ENCODE peak calls at places on chromosomes 5 and 9, in five cellular contexts. I is heart left ventricle; X is Peyer's patch; P is CD4-positive, alpha-beta memory T cell; U is WERI-Rb-1. O is an unnamed sample.
A peak's percentile ranks its signal among the peaks of the same experiment; 100 is the strongest.

GRCh38 chr9:11749396-11749795 is 943.8 kb upstream of the TYRP1 start:
- DNase-seq in I (no peak), X (no peak), P (no peak), U (peak; percentile 63), O (no peak)

GRCh38 chr5:1669276-1670155 is 130.1 kb downstream of the MRPL36 start:
- DNase-seq in I (peak; percentile 14), X (no peak), P (no peak), U (no peak), O (no peak)

GRCh38 chr5:149416977-149417713 is 38.1 kb upstream of the IL17B start:
- DNase-seq in I (no peak), X (no peak), P (no peak), U (no peak), O (no peak)

GRCh38 chr5:79002374-79002773 is 17.3 kb upstream of the ARSB start:
- DNase-seq in I (no peak), X (no peak), P (no peak), U (no peak), O (no peak)

GRCh38 chr9:3674561-3674960 is 148.8 kb upstream of the RFX3 start:
- DNase-seq in I (no peak), X (no peak), P (no peak), U (no peak), O (no peak)

GRCh38 chr9:136326061-136326776 is 1.1 kb upstream of the GPSM1 start:
- DNase-seq in I (peak; percentile 64), X (no peak), P (no peak), U (no peak), O (no peak)

GRCh38 chr5:173973614-173973969 is 15.4 kb upstream of the C5orf47 start:
- DNase-seq in I (no peak), X (peak; percentile 57), P (no peak), U (no peak), O (no peak)

GRCh38 chr5:10275460-10275859 is 25.4 kb downstream of the CCT5 start:
- DNase-seq in I (no peak), X (no peak), P (no peak), U (no peak), O (no peak)

GRCh38 chr5:124650960-124651662 is 95.3 kb downstream of the ZNF608 start:
- DNase-seq in I (no peak), X (no peak), P (no peak), U (no peak), O (no peak)

GRCh38 chr9:126536836-126537465 is 76.8 kb upstream of the LMX1B start:
- DNase-seq in I (no peak), X (no peak), P (no peak), U (no peak), O (no peak)

GRCh38 chr5:79702606-79703380 is 13.2 kb downstream of the CMYA5 start:
- DNase-seq in I (no peak), X (no peak), P (peak; percentile 31), U (peak; percentile 33), O (peak; percentile 37)

GRCh38 chr5:55800924-55801323 is 50.2 kb upstream of the IL31RA start:
- DNase-seq in I (no peak), X (no peak), P (peak; percentile 41), U (no peak), O (no peak)

GRCh38 chr5:132427285-132428146 is 58.0 kb downstream of the SLC22A5 start:
- DNase-seq in I (no peak), X (peak; percentile 91), P (peak; percentile 78), U (no peak), O (peak; percentile 64)

GRCh38 chr5:136382071-136382470 is 16.7 kb upstream of the TRPC7 start:
- DNase-seq in I (no peak), X (no peak), P (no peak), U (no peak), O (no peak)

GRCh38 chr5:108481355-108481931 is 99.5 kb upstream of the FBXL17 start:
- DNase-seq in I (no peak), X (no peak), P (no peak), U (peak; percentile 11), O (no peak)

GRCh38 chr9:93001036-93001435 is 53.7 kb downstream of the FGD3 start:
- DNase-seq in I (no peak), X (no peak), P (peak; percentile 55), U (no peak), O (no peak)

GRCh38 chr5:102196481-102196880 is 99.6 kb downstream of the SLCO4C1 start:
- DNase-seq in I (no peak), X (no peak), P (no peak), U (no peak), O (no peak)

GRCh38 chr9:112777914-112778313 is 27.4 kb downstream of the SNX30 start:
- DNase-seq in I (no peak), X (no peak), P (no peak), U (no peak), O (no peak)

GRCh38 chr9:137077010-137077747 is at the start of gene UAP1L1:
- DNase-seq in I (peak; percentile 93), X (peak; percentile 90), P (peak; percentile 32), U (peak; percentile 89), O (peak; percentile 37)

GRCh38 chr9:138114501-138115245 is 237.1 kb downstream of the CACNA1B start:
- DNase-seq in I (no peak), X (peak; percentile 1), P (no peak), U (no peak), O (no peak)

GRCh38 chr9:94783121-94783664 is 56.7 kb downstream of the AOPEP start:
- DNase-seq in I (peak; percentile 71), X (peak; percentile 86), P (peak; percentile 27), U (peak; percentile 83), O (peak; percentile 22)

GRCh38 chr9:100540327-100540726 is 37.6 kb upstream of the CAVIN4 start:
- DNase-seq in I (no peak), X (no peak), P (no peak), U (no peak), O (no peak)

GRCh38 chr5:16500024-16500423 is 34.4 kb upstream of the ZNF622 start:
- DNase-seq in I (no peak), X (no peak), P (no peak), U (no peak), O (no peak)

GRCh38 chr5:139759219-139759721 is 36.3 kb upstream of the PSD2 start:
- DNase-seq in I (no peak), X (no peak), P (no peak), U (peak; percentile 94), O (no peak)

GRCh38 chr5:139760066-139761056 is 35.2 kb upstream of the PSD2 start:
- DNase-seq in I (no peak), X (no peak), P (no peak), U (peak; percentile 54), O (no peak)

GRCh38 chr5:139761501-139761900 is 34.1 kb upstream of the PSD2 start:
- DNase-seq in I (no peak), X (no peak), P (no peak), U (peak; percentile 85), O (no peak)

GRCh38 chr5:139762624-139763170 is 32.9 kb upstream of the PSD2 start:
- DNase-seq in I (no peak), X (no peak), P (no peak), U (no peak), O (no peak)

DNA sequence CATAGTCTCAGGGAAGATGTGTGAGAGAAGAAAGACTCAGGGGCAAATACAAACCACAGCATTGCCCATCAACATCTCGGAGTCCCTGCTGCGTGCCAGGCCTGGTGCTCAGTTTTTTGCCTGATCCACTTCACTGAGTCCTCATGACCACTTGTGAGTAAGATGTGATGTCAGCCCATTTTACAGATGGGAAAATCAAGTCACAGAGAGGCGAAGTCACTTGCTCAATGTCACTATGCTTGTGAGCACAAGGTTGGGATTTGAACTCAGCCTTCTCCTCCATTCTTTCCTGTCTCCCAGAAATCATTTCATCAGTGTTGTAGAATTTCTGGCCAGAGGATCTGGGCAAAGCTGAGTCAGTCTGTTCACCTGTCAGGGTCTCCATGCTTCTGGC is 34.6 kb upstream of the PSD2 start:
- DNase-seq in I (no peak), X (no peak), P (no peak), U (no peak), O (no peak)
- H3K27me3 ChIP-seq in I (peaks cover 29% of the 10 kb centered on the region), X (peaks cover 7% of the 10 kb centered on the region), P (peaks cover 30% of the 10 kb centered on the region), U (no peaks in the 10 kb centered on the region), O (peaks cover 42% of the 10 kb centered on the region)

GRCh38 chr9:131366745-131367401 is 27.0 kb upstream of the PRRC2B start:
- DNase-seq in I (peak; percentile 49), X (no peak), P (no peak), U (peak; percentile 66), O (no peak)

GRCh38 chr9:131365546-131365945 is 28.3 kb upstream of the PRRC2B start:
- DNase-seq in I (peak; percentile 0), X (no peak), P (no peak), U (no peak), O (no peak)

GRCh38 chr9:131367445-131367844 is 26.4 kb upstream of the PRRC2B start:
- DNase-seq in I (peak; percentile 8), X (no peak), P (no peak), U (no peak), O (no peak)

DNA sequence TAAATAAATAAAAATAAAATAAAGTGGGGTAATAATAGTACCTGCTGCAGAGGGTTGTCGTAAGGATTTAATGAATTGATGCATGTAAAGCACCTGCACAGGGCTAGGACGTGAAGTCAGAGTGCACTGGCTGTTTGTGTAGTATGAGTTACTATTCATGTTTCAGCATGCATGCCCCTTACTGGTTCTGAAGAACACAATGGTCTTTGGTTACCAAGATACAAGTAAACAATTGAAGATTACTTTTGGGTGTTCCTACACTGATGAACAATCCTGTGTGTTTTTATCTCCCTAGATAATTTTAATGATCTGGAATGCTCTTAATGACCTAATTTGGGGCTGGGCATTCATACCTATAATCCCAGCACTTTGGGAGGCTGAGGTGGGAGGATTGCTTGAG is 23.2 kb upstream of the PRRC2B start:
- DNase-seq in I (no peak), X (no peak), P (no peak), U (no peak), O (no peak)
- H3K27ac ChIP-seq in I (no peak overlapping the region), X (no peak overlapping the region), P (no peak overlapping the region), U (no peak overlapping the region), O (no peak overlapping the region)

GRCh38 chr5:31192442-31192841 is 1.0 kb upstream of the CDH6 start:
- DNase-seq in I (no peak), X (no peak), P (no peak), U (peak; percentile 20), O (no peak)
- H3K27me3 ChIP-seq in I (peaks cover 58% of the 10 kb centered on the region), X (no peaks in the 10 kb centered on the region), P (peaks cover 10% of the 10 kb centered on the region), U (peaks cover 26% of the 10 kb centered on the region), O (peaks cover 50% of the 10 kb centered on the region)

GRCh38 chr9:120914410-120914809 is 12.2 kb downstream of the TRAF1 start:
- DNase-seq in I (no peak), X (no peak), P (no peak), U (no peak), O (no peak)
- H3K27ac ChIP-seq in I (no peak overlapping the region), X (no peak overlapping the region), P (peak overlapping the region; percentile 50), U (no peak overlapping the region), O (no peak overlapping the region)

GRCh38 chr5:139911425-139912120 is 116.0 kb downstream of the PSD2 start:
- DNase-seq in I (no peak), X (peak; percentile 18), P (no peak), U (no peak), O (no peak)
- H3K27me3 ChIP-seq in I (no peaks in the 10 kb centered on the region), X (no peaks in the 10 kb centered on the region), P (no peaks in the 10 kb centered on the region), U (no peaks in the 10 kb centered on the region), O (peaks cover 12% of the 10 kb centered on the region)

DNA sequence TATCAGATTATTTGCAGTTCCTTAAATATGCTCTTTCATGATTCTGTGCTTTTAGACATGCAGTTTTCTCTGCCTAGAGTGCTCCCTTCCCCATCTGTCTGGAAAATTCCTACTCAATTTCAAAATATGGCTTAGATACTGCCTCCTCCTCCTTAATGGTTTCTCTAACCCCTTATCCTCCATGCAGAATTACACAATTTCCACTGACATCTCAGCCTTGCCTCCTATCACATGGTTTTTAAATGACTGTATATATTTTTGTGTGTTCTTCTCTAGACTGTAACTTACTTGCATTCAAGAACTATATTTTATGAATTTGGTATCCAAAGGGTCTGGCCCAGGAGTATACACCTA is 85.3 kb downstream of the SLC44A1 start:
- DNase-seq in I (no peak), X (no peak), P (no peak), U (no peak), O (no peak)
- H3K27ac ChIP-seq in I (no peak overlapping the region), X (no peak overlapping the region), P (no peak overlapping the region), U (no peak overlapping the region), O (no peak overlapping the region)